ENCODE peak calls at places on chromosomes 1 and 21, in four cellular contexts. X is nephron progenitor cell, F is sigmoid colon, G is pancreas. U is an unnamed sample.

GRCh38 chr1:8023287-8023994 is 2.7 kb downstream of the ERRFI1 start:
- DNase-seq in F (no peak), G (no peak), X (no peak), U (no peak)

GRCh38 chr21:25515484-25516405 is 91.5 kb downstream of the MRPL39 start:
- DNase-seq in G (no peak), F (no peak), X (no peak), U (no peak)

GRCh38 chr1:143698016-143698415 is 273.8 kb downstream of the FAM72C start:
- DNase-seq in G (peak; percentile 14), F (no peak), X (no peak), U (no peak)

GRCh38 chr1:177023710-177024109 is 140.8 kb downstream of the ASTN1 start:
- DNase-seq in X (no peak), G (no peak), F (no peak), U (no peak)

GRCh38 chr1:155652951-155653350 is 35.6 kb downstream of the YY1AP1 start:
- DNase-seq in G (no peak), X (no peak), F (no peak), U (no peak)

GRCh38 chr1:97139512-97139911 is 417.9 kb downstream of the PTBP2 start:
- DNase-seq in G (no peak), X (no peak), F (no peak), U (no peak)

GRCh38 chr21:34800797-34801518 is 132.2 kb downstream of the CLIC6 start:
- DNase-seq in X (no peak), G (no peak), F (no peak), U (no peak)

GRCh38 chr1:21645550-21645949 is 23.6 kb downstream of the RAP1GAP start:
- DNase-seq in F (no peak), X (no peak), G (no peak), U (no peak)

GRCh38 chr21:33268736-33269441 is 2.7 kb downstream of the IL10RB start:
- DNase-seq in F (no peak), G (peak; percentile 96), X (no peak), U (peak; percentile 92)

GRCh38 chr1:42044346-42044745 is 108.9 kb upstream of the GUCA2B start:
- DNase-seq in X (no peak), G (no peak), F (no peak), U (no peak)

GRCh38 chr1:160428655-160429054 is 28.3 kb downstream of the VANGL2 start:
- DNase-seq in F (no peak), X (peak; percentile 37), G (peak; percentile 26), U (no peak)

GRCh38 chr1:206555473-206555935 is 48.2 kb downstream of the RASSF5 start:
- DNase-seq in X (peak; percentile 41), F (no peak), G (no peak), U (no peak)

GRCh38 chr1:168141986-168142385 is 5.3 kb upstream of the GPR161 start:
- DNase-seq in G (no peak), X (no peak), F (no peak), U (no peak)

GRCh38 chr1:24850353-24850905 is 79.6 kb downstream of the RUNX3 start:
- DNase-seq in G (no peak), F (no peak), X (no peak), U (no peak)

GRCh38 chr21:45471229-45472052 is 66.5 kb downstream of the COL18A1 start:
- DNase-seq in X (no peak), F (peak; percentile 87), G (no peak), U (no peak)

GRCh38 chr1:32413507-32414185 is 19.4 kb upstream of the BSDC1 start:
- DNase-seq in F (peak; percentile 74), X (peak; percentile 34), G (no peak), U (no peak)

GRCh38 chr1:241605146-241605805 is 34.9 kb downstream of the CHML start:
- DNase-seq in F (no peak), X (no peak), G (no peak), U (no peak)

GRCh38 chr1:167474191-167474641 is 44.1 kb downstream of the CD247 start:
- DNase-seq in G (no peak), X (no peak), F (peak; percentile 18), U (no peak)

GRCh38 chr1:155591770-155592169 is 18.2 kb upstream of the MSTO1 start:
- DNase-seq in X (no peak), G (peak; percentile 16), F (no peak), U (no peak)

GRCh38 chr1:232940262-232940661 is 10.1 kb upstream of the NTPCR start:
- DNase-seq in X (no peak), G (no peak), F (no peak), U (no peak)

GRCh38 chr1:209879539-209879938 is 51.8 kb downstream of the UTP25 start:
- DNase-seq in G (no peak), X (no peak), F (no peak), U (no peak)

GRCh38 chr1:25468037-25468436 is 37.3 kb downstream of the MACO1 start:
- DNase-seq in G (peak; percentile 19), F (no peak), X (no peak), U (no peak)

GRCh38 chr21:28674807-28675206 is 317.9 kb downstream of the LTN1 start:
- DNase-seq in F (no peak), G (no peak), X (no peak), U (no peak)

GRCh38 chr1:21139601-21140000 is 37.1 kb downstream of the EIF4G3 start:
- DNase-seq in G (no peak), X (no peak), F (no peak), U (no peak)

GRCh38 chr21:42263591-42264131 is 44.7 kb downstream of the ABCG1 start:
- DNase-seq in F (peak; percentile 76), G (no peak), X (no peak), U (peak; percentile 75)

GRCh38 chr1:37250371-37250770 is 216.1 kb upstream of the GRIK3 start:
- DNase-seq in F (no peak), X (no peak), G (no peak), U (no peak)

GRCh38 chr21:25896657-25897056 is 161.9 kb downstream of the GABPA start:
- DNase-seq in G (no peak), F (no peak), X (no peak), U (no peak)

GRCh38 chr1:93056214-93056613 is 22.9 kb upstream of the MTF2 start:
- DNase-seq in F (no peak), X (peak; percentile 57), G (no peak), U (no peak)

GRCh38 chr1:244896550-244896949 is 32.2 kb upstream of the HNRNPU start:
- DNase-seq in F (no peak), X (no peak), G (no peak), U (no peak)

GRCh38 chr1:95067069-95067468 is 5.7 kb downstream of the ALG14 start:
- DNase-seq in G (peak; percentile 44), X (no peak), F (no peak), U (no peak)

GRCh38 chr1:162670928-162671663 is 38.8 kb downstream of the DDR2 start:
- DNase-seq in G (no peak), X (no peak), F (no peak), U (no peak)

GRCh38 chr1:63642901-63643300 is 49.7 kb downstream of the PGM1 start:
- DNase-seq in X (no peak), G (no peak), F (no peak), U (no peak)

GRCh38 chr1:14909920-14910466 is 243.6 kb upstream of the TMEM51 start:
- DNase-seq in G (no peak), F (no peak), X (no peak), U (no peak)

GRCh38 chr1:196558424-196558823 is 49.8 kb downstream of the KCNT2 start:
- DNase-seq in G (no peak), F (no peak), X (no peak), U (no peak)

GRCh38 chr1:160605792-160606520 is 26.7 kb upstream of the CD84 start:
- DNase-seq in G (no peak), F (no peak), X (no peak), U (no peak)

GRCh38 chr1:156389311-156389710 is 20.3 kb downstream of the RHBG start:
- DNase-seq in X (no peak), F (no peak), G (no peak), U (no peak)

GRCh38 chr1:49036700-49037099 is 260.0 kb upstream of the BEND5 start:
- DNase-seq in G (no peak), X (no peak), F (no peak), U (no peak)

U was measured in left lung.